ENCODE peak calls at places on chromosomes 4 and X, in eight cellular contexts. One of them, this sample, is unnamed.

GRCh38 chrX:104309169-104309568 is 54.4 kb upstream of the ESX1 start:
- DNase-seq in neural progenitor cell: peak; percentile 17
- DNase-seq in kidney: no peak
- DNase-seq in sigmoid colon: no peak
- DNase-seq in transverse colon: no peak
- DNase-seq in Peyer's patch: no peak
- DNase-seq in lower leg skin: no peak
- DNase-seq in foreskin fibroblast: no peak
- DNase-seq in this sample: no peak

GRCh38 chrX:18286322-18286831 is 65.7 kb upstream of the BEND2 start:
- DNase-seq in neural progenitor cell: no peak
- DNase-seq in kidney: no peak
- DNase-seq in sigmoid colon: no peak
- DNase-seq in transverse colon: no peak
- DNase-seq in Peyer's patch: no peak
- DNase-seq in lower leg skin: no peak
- DNase-seq in foreskin fibroblast: no peak
- DNase-seq in this sample: no peak

GRCh38 chr4:170007113-170007512 is 19.1 kb downstream of the MFAP3L start:
- DNase-seq in neural progenitor cell: no peak
- DNase-seq in kidney: no peak
- DNase-seq in sigmoid colon: no peak
- DNase-seq in transverse colon: no peak
- DNase-seq in Peyer's patch: no peak
- DNase-seq in lower leg skin: no peak
- DNase-seq in foreskin fibroblast: no peak
- DNase-seq in this sample: no peak

GRCh38 chr4:188551156-188551555 is 411.9 kb downstream of the TRIML1 start:
- DNase-seq in neural progenitor cell: no peak
- DNase-seq in kidney: no peak
- DNase-seq in sigmoid colon: no peak
- DNase-seq in transverse colon: no peak
- DNase-seq in Peyer's patch: no peak
- DNase-seq in lower leg skin: no peak
- DNase-seq in foreskin fibroblast: no peak
- DNase-seq in this sample: no peak

GRCh38 chr4:168737441-168738176 is 240.8 kb downstream of the PALLD start:
- DNase-seq in neural progenitor cell: no peak
- DNase-seq in kidney: no peak
- DNase-seq in sigmoid colon: no peak
- DNase-seq in transverse colon: no peak
- DNase-seq in Peyer's patch: no peak
- DNase-seq in lower leg skin: no peak
- DNase-seq in foreskin fibroblast: no peak
- DNase-seq in this sample: peak; percentile 72

GRCh38 chr4:123785515-123785914 is 388.9 kb downstream of the SPRY1 start:
- DNase-seq in neural progenitor cell: peak; percentile 64
- DNase-seq in kidney: no peak
- DNase-seq in sigmoid colon: peak; percentile 89
- DNase-seq in transverse colon: peak; percentile 27
- DNase-seq in Peyer's patch: no peak
- DNase-seq in lower leg skin: peak; percentile 80
- DNase-seq in foreskin fibroblast: peak; percentile 95
- DNase-seq in this sample: peak; percentile 40

GRCh38 chrX:49956313-49956712 is 33.9 kb downstream of the CLCN5 start:
- DNase-seq in neural progenitor cell: no peak
- DNase-seq in kidney: no peak
- DNase-seq in sigmoid colon: no peak
- DNase-seq in transverse colon: no peak
- DNase-seq in Peyer's patch: no peak
- DNase-seq in lower leg skin: no peak
- DNase-seq in foreskin fibroblast: no peak
- DNase-seq in this sample: no peak

GRCh38 chr4:152485726-152486276 is 50.1 kb downstream of the FBXW7 start:
- DNase-seq in neural progenitor cell: no peak
- DNase-seq in kidney: no peak
- DNase-seq in sigmoid colon: no peak
- DNase-seq in transverse colon: no peak
- DNase-seq in Peyer's patch: no peak
- DNase-seq in lower leg skin: no peak
- DNase-seq in foreskin fibroblast: no peak
- DNase-seq in this sample: peak; percentile 94

GRCh38 chrX:9578083-9578779 is 113.4 kb downstream of the TBL1X start:
- DNase-seq in neural progenitor cell: no peak
- DNase-seq in kidney: no peak
- DNase-seq in sigmoid colon: no peak
- DNase-seq in transverse colon: no peak
- DNase-seq in Peyer's patch: no peak
- DNase-seq in lower leg skin: no peak
- DNase-seq in foreskin fibroblast: no peak
- DNase-seq in this sample: peak; percentile 45

GRCh38 chrX:13716455-13716854 is 18.0 kb downstream of the TRAPPC2 start:
- DNase-seq in neural progenitor cell: no peak
- DNase-seq in kidney: no peak
- DNase-seq in sigmoid colon: no peak
- DNase-seq in transverse colon: no peak
- DNase-seq in Peyer's patch: no peak
- DNase-seq in lower leg skin: no peak
- DNase-seq in foreskin fibroblast: no peak
- DNase-seq in this sample: no peak

GRCh38 chr4:103498161-103499070 is 221.4 kb downstream of the TACR3 start:
- DNase-seq in neural progenitor cell: no peak
- DNase-seq in kidney: no peak
- DNase-seq in sigmoid colon: no peak
- DNase-seq in transverse colon: no peak
- DNase-seq in Peyer's patch: no peak
- DNase-seq in lower leg skin: no peak
- DNase-seq in foreskin fibroblast: peak; percentile 60
- DNase-seq in this sample: no peak

GRCh38 chrX:69117876-69118526 is 47.3 kb downstream of the PJA1 start:
- DNase-seq in neural progenitor cell: no peak
- DNase-seq in kidney: no peak
- DNase-seq in sigmoid colon: no peak
- DNase-seq in transverse colon: no peak
- DNase-seq in Peyer's patch: no peak
- DNase-seq in lower leg skin: no peak
- DNase-seq in foreskin fibroblast: no peak
- DNase-seq in this sample: peak; percentile 47

GRCh38 chr4:121676388-121677075 is 20.2 kb downstream of the ANXA5 start:
- DNase-seq in neural progenitor cell: no peak
- DNase-seq in kidney: no peak
- DNase-seq in sigmoid colon: no peak
- DNase-seq in transverse colon: no peak
- DNase-seq in Peyer's patch: no peak
- DNase-seq in lower leg skin: no peak
- DNase-seq in foreskin fibroblast: no peak
- DNase-seq in this sample: no peak

GRCh38 chrX:40091691-40092421 is 5.9 kb downstream of the BCOR start:
- DNase-seq in neural progenitor cell: peak; percentile 77
- DNase-seq in kidney: peak; percentile 68
- DNase-seq in sigmoid colon: no peak
- DNase-seq in transverse colon: peak; percentile 68
- DNase-seq in Peyer's patch: peak; percentile 67
- DNase-seq in lower leg skin: no peak
- DNase-seq in foreskin fibroblast: no peak
- DNase-seq in this sample: no peak

GRCh38 chr4:94338681-94339351 is 3.8 kb downstream of the HPGDS start:
- DNase-seq in neural progenitor cell: no peak
- DNase-seq in kidney: no peak
- DNase-seq in sigmoid colon: no peak
- DNase-seq in transverse colon: no peak
- DNase-seq in Peyer's patch: no peak
- DNase-seq in lower leg skin: no peak
- DNase-seq in foreskin fibroblast: no peak
- DNase-seq in this sample: no peak
- H3K4me3 ChIP-seq in neural progenitor cell: no peak overlapping the region
- H3K4me3 ChIP-seq in kidney: no peak overlapping the region
- H3K4me3 ChIP-seq in sigmoid colon: no peak overlapping the region
- H3K4me3 ChIP-seq in transverse colon: no peak overlapping the region
- H3K4me3 ChIP-seq in Peyer's patch: no peak overlapping the region
- H3K4me3 ChIP-seq in lower leg skin: no peak overlapping the region
- H3K4me3 ChIP-seq in foreskin fibroblast: no peak overlapping the region
- H3K4me3 ChIP-seq in this sample: no peak overlapping the region

DNA sequence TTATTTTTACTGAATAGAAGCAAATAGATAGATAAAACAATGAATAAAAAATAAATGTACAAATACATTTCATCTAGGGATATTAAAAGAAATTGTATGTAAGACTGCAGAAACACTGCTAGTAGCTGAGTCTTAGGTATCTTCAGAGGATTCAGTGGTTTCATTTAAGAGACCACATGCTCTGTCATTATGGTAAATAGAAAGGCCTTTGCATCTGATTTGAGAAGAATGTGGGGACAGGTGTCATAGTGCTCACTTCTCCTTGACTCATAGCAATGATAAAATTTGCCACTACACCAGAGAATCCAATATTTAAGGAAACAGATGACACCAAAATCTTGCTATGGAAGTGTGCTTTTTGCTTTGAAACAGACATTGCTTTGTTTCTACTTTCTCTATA is 59.8 kb upstream of the PPP1R2C start:
- DNase-seq in neural progenitor cell: no peak
- DNase-seq in kidney: no peak
- DNase-seq in sigmoid colon: no peak
- DNase-seq in transverse colon: no peak
- DNase-seq in Peyer's patch: no peak
- DNase-seq in lower leg skin: no peak
- DNase-seq in foreskin fibroblast: no peak
- DNase-seq in this sample: no peak
- TF ChIP-seq CTCF in neural progenitor cell: no peak
- TF ChIP-seq CTCF in kidney: no peak
- TF ChIP-seq CTCF in sigmoid colon: no peak
- TF ChIP-seq CTCF in transverse colon: no peak
- TF ChIP-seq CTCF in Peyer's patch: no peak
- TF ChIP-seq CTCF in lower leg skin: no peak
- TF ChIP-seq CTCF in foreskin fibroblast: no peak
- TF ChIP-seq CTCF in this sample: no peak

GRCh38 chr4:184288451-184289178 is 70.9 kb upstream of the ENPP6 start:
- DNase-seq in neural progenitor cell: no peak
- DNase-seq in kidney: no peak
- DNase-seq in sigmoid colon: no peak
- DNase-seq in transverse colon: peak; percentile 48
- DNase-seq in Peyer's patch: no peak
- DNase-seq in lower leg skin: no peak
- DNase-seq in foreskin fibroblast: no peak
- DNase-seq in this sample: no peak
- H3K4me3 ChIP-seq in neural progenitor cell: no peak overlapping the region
- H3K4me3 ChIP-seq in kidney: no peak overlapping the region
- H3K4me3 ChIP-seq in sigmoid colon: no peak overlapping the region
- H3K4me3 ChIP-seq in transverse colon: no peak overlapping the region
- H3K4me3 ChIP-seq in Peyer's patch: no peak overlapping the region
- H3K4me3 ChIP-seq in lower leg skin: no peak overlapping the region
- H3K4me3 ChIP-seq in foreskin fibroblast: no peak overlapping the region
- H3K4me3 ChIP-seq in this sample: no peak overlapping the region

GRCh38 chr4:1576961-1577814 is 106.9 kb downstream of the FAM53A start:
- DNase-seq in neural progenitor cell: peak; percentile 42
- DNase-seq in kidney: peak; percentile 67
- DNase-seq in sigmoid colon: peak; percentile 54
- DNase-seq in transverse colon: no peak
- DNase-seq in Peyer's patch: no peak
- DNase-seq in lower leg skin: no peak
- DNase-seq in foreskin fibroblast: no peak
- DNase-seq in this sample: no peak
- TF ChIP-seq CTCF in neural progenitor cell: no peak
- TF ChIP-seq CTCF in kidney: no peak
- TF ChIP-seq CTCF in sigmoid colon: no peak
- TF ChIP-seq CTCF in transverse colon: no peak
- TF ChIP-seq CTCF in Peyer's patch: no peak
- TF ChIP-seq CTCF in lower leg skin: no peak
- TF ChIP-seq CTCF in foreskin fibroblast: no peak
- TF ChIP-seq CTCF in this sample: no peak

DNA sequence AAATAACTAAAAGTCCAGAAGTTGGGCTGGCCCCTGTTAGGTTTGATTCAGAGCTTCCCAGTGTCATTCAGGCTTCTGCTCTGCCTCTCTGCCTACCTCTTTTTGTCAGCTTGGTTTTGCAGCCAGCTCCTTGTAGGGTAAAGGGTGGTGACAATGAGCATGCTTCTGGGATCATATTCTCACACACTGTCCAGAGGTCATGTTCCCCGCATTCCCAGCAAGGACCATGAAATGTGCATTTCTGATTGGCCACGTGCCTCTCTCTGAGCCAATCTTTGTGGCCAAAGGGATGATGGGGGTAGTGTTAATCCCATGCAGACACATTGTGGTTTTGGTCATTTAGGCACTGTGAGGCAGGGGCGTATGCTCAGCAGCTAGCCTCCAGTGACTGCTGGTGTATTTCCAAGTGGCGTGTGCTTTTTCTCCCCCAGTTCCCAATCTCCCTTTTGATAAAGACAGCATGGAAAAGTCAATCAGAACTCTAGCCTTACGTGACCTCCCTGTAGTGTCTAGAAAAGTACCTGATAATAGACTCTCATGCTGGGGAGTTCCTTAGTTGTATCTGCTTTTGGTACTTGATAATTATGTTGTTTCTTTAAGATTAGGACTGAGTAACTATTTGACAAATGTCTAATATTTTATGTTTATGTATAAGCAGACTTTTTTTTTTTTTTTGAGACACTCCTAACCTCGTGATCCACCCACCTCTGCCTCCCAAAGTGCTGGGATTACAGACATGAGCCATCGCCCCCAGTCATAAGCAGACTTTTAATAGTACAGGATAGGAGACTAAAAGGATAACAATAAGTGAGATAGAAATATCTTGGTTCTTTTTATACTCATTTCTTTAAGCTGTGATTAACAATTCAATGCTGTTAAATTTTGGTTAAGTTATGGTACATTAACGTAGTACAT is 57.8 kb downstream of the KIAA0232 start:
- DNase-seq in neural progenitor cell: peak; percentile 36
- DNase-seq in kidney: no peak
- DNase-seq in sigmoid colon: no peak
- DNase-seq in transverse colon: no peak
- DNase-seq in Peyer's patch: no peak
- DNase-seq in lower leg skin: no peak
- DNase-seq in foreskin fibroblast: peak; percentile 66
- DNase-seq in this sample: peak; percentile 81
- H3K4me3 ChIP-seq in neural progenitor cell: no peak overlapping the region
- H3K4me3 ChIP-seq in kidney: no peak overlapping the region
- H3K4me3 ChIP-seq in sigmoid colon: no peak overlapping the region
- H3K4me3 ChIP-seq in transverse colon: no peak overlapping the region
- H3K4me3 ChIP-seq in Peyer's patch: no peak overlapping the region
- H3K4me3 ChIP-seq in lower leg skin: no peak overlapping the region
- H3K4me3 ChIP-seq in foreskin fibroblast: no peak overlapping the region
- H3K4me3 ChIP-seq in this sample: no peak overlapping the region

DNA sequence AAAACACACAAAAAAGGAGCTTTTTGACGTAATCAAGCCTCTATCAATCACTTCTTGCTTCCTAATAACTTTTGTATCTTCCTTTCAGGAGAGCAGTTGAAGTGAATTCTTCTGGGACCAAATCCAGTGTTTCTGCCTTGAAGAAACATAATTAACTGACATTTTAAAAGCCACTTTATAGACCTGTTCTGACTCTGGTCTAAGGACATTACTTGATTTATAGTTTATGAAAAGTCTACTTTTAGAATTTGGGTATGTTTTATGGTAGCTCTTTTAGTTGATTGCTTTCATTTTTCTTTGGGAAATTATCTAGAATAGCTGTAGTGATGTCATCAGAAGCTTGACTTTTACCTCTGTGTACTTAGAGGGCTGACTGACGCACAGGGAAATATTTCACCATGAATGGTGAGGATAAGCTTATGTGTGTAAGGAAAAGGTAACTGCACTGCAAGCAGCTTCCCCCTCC is 131.9 kb upstream of the LIMCH1 start:
- DNase-seq in neural progenitor cell: no peak
- DNase-seq in kidney: no peak
- DNase-seq in sigmoid colon: no peak
- DNase-seq in transverse colon: no peak
- DNase-seq in Peyer's patch: no peak
- DNase-seq in lower leg skin: no peak
- DNase-seq in foreskin fibroblast: no peak
- DNase-seq in this sample: no peak
- TF ChIP-seq CTCF in neural progenitor cell: no peak
- TF ChIP-seq CTCF in kidney: no peak
- TF ChIP-seq CTCF in sigmoid colon: no peak
- TF ChIP-seq CTCF in transverse colon: no peak
- TF ChIP-seq CTCF in Peyer's patch: no peak
- TF ChIP-seq CTCF in lower leg skin: no peak
- TF ChIP-seq CTCF in foreskin fibroblast: no peak
- TF ChIP-seq CTCF in this sample: no peak